ENCODE peak calls at places on chromosomes 13 and 19, in five cellular contexts. G, E, M, N and D are unnamed samples.

GRCh38 chr13:57630661-57631606 is 610 bp upstream of the PCDH17 start:
- DNase-seq in G (no peak), E (peak; percentile 50), M (peak; percentile 12), N (no peak), D (no peak)

GRCh38 chr13:113726961-113727411 is 32.0 kb upstream of the TMEM255B start:
- DNase-seq in G (no peak), E (no peak), M (peak; percentile 62), N (no peak), D (no peak)

GRCh38 chr19:23095406-23095805 is 21.4 kb upstream of the ZNF730 start:
- DNase-seq in G (no peak), E (no peak), M (no peak), N (no peak), D (no peak)

GRCh38 chr19:49436381-49437017 is 4.8 kb downstream of the SLC17A7 start:
- DNase-seq in G (no peak), E (no peak), M (no peak), N (no peak), D (peak; percentile 71)

GRCh38 chr13:49330546-49330864 is 82.8 kb downstream of the CDADC1 start:
- DNase-seq in G (no peak), E (no peak), M (no peak), N (no peak), D (no peak)

GRCh38 chr13:27088619-27089018 is 83.0 kb downstream of the USP12 start:
- DNase-seq in G (no peak), E (no peak), M (no peak), N (no peak), D (no peak)

GRCh38 chr13:84470528-84470927 is 588.3 kb upstream of the SLITRK1 start:
- DNase-seq in G (no peak), E (no peak), M (no peak), N (no peak), D (no peak)

GRCh38 chr13:75482070-75482819 is at the start of gene TBC1D4:
- DNase-seq in G (peak; percentile 22), E (peak; percentile 97), M (peak; percentile 96), N (peak; percentile 83), D (peak; percentile 89)

GRCh38 chr19:47243776-47244547 is 12.4 kb upstream of the CCDC9 start:
- DNase-seq in G (no peak), E (peak; percentile 100), M (peak; percentile 95), N (peak; percentile 91), D (peak; percentile 99)

GRCh38 chr13:89694471-89694870 is 1653.0 kb upstream of the MIR17HG start:
- DNase-seq in G (no peak), E (no peak), M (no peak), N (no peak), D (no peak)

GRCh38 chr19:1053176-1054101 is 13.5 kb upstream of the ARHGAP45 start:
- DNase-seq in G (no peak), E (no peak), M (no peak), N (no peak), D (no peak)

GRCh38 chr13:100290165-100290801 is 201.4 kb downstream of the PCCA start:
- DNase-seq in G (no peak), E (no peak), M (no peak), N (no peak), D (no peak)

GRCh38 chr13:60229708-60230272 is 66.1 kb upstream of the DIAPH3 start:
- DNase-seq in G (no peak), E (no peak), M (no peak), N (no peak), D (peak; percentile 79)

GRCh38 chr19:50835785-50836542 is 2.6 kb upstream of the KLK15 start:
- DNase-seq in G (no peak), E (peak; percentile 72), M (peak; percentile 89), N (peak; percentile 78), D (peak; percentile 73)

GRCh38 chr13:38366954-38367645 is 17.4 kb downstream of the UFM1 start:
- DNase-seq in G (no peak), E (peak; percentile 41), M (no peak), N (no peak), D (no peak)

GRCh38 chr13:87042946-87043345 is 628.2 kb upstream of the SLITRK5 start:
- DNase-seq in G (no peak), E (no peak), M (no peak), N (no peak), D (no peak)

GRCh38 chr13:107964356-107964755 is 251.0 kb downstream of the LIG4 start:
- DNase-seq in G (no peak), E (no peak), M (no peak), N (no peak), D (no peak)

GRCh38 chr19:13833330-13834265 is 38.4 kb downstream of the ZSWIM4 start:
- DNase-seq in G (peak; percentile 60), E (peak; percentile 91), M (peak; percentile 96), N (peak; percentile 95), D (peak; percentile 95)

GRCh38 chr19:46979103-46979769 is 40.4 kb upstream of the NPAS1 start:
- DNase-seq in G (no peak), E (no peak), M (no peak), N (no peak), D (no peak)

GRCh38 chr19:18377026-18377425 is 8.9 kb upstream of the GDF15 start:
- DNase-seq in G (no peak), E (no peak), M (no peak), N (peak; percentile 63), D (no peak)

GRCh38 chr13:91544723-91545122 is 146.3 kb downstream of the GPC5 start:
- DNase-seq in G (no peak), E (no peak), M (no peak), N (no peak), D (no peak)

GRCh38 chr19:20969498-20969897 is 46.4 kb downstream of the ZNF85 start:
- DNase-seq in G (no peak), E (no peak), M (no peak), N (no peak), D (no peak)

GRCh38 chr13:95707442-95708389 is 30.8 kb downstream of the DNAJC3 start:
- DNase-seq in G (no peak), E (no peak), M (no peak), N (no peak), D (no peak)

GRCh38 chr13:96091164-96091931 is 1.4 kb downstream of the HS6ST3 start:
- DNase-seq in G (no peak), E (peak; percentile 12), M (peak; percentile 40), N (peak; percentile 33), D (no peak)

GRCh38 chr19:49150106-49150943 is 4.9 kb downstream of the HRC start:
- DNase-seq in G (no peak), E (peak; percentile 83), M (peak; percentile 90), N (peak; percentile 85), D (peak; percentile 88)

GRCh38 chr19:36182612-36183454 is 30.6 kb upstream of the COX7A1 start:
- DNase-seq in G (no peak), E (no peak), M (no peak), N (no peak), D (no peak)

GRCh38 chr13:75437582-75438318 is 44.2 kb downstream of the TBC1D4 start:
- DNase-seq in G (no peak), E (no peak), M (no peak), N (no peak), D (peak; percentile 59)

GRCh38 chr13:98060282-98060681 is 82.6 kb upstream of the FARP1 start:
- DNase-seq in G (no peak), E (no peak), M (no peak), N (no peak), D (no peak)

GRCh38 chr13:105139380-105140285 is 1395.8 kb downstream of the EFNB2 start:
- DNase-seq in G (peak; percentile 4), E (peak; percentile 29), M (peak; percentile 21), N (peak; percentile 27), D (peak; percentile 86)

GRCh38 chr13:93248627-93249047 is 22.0 kb downstream of the GPC6 start:
- DNase-seq in G (no peak), E (no peak), M (no peak), N (peak; percentile 31), D (no peak)

GRCh38 chr19:6739884-6740588 is 556 bp downstream of the TRIP10 start:
- DNase-seq in G (no peak), E (peak; percentile 38), M (peak; percentile 64), N (peak; percentile 39), D (peak; percentile 59)

GRCh38 chr19:57830071-57830602 is at the start of gene ZNF587B:
- DNase-seq in G (no peak), E (peak; percentile 48), M (peak; percentile 53), N (peak; percentile 51), D (peak; percentile 67)

GRCh38 chr13:99218969-99219368 is 18.3 kb downstream of the UBAC2 start:
- DNase-seq in G (no peak), E (no peak), M (no peak), N (no peak), D (no peak)

DNA sequence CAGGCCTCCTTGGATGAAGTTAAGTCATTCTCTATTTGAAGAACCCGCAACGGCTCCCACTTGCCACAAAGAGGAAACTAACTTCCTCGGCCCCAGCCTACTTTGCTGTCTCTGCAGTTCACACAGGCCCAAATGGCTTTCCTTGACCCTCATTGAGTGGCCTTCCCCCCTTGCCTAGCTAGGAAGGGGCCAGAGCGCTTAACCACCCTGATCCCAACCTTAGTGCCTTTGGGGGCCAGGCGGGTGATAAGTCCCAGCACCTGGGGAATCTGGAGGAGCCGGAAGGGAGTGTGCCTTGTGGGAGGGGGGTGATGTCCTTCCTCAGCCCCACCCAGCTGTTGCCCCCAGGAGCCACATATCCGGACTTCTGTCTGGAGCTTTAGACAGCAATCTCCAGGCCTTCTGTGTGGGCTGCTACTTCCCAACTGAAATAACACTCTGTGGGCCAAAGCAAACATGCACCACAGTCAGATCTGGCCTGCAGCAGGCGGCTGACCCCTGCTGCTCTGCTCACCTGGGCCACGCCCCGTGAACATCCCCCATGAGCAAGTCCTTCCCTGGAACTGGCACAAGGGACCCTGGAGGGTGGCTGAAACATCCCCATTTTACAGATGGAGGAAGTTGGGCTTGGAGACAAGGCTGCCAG is 10.5 kb downstream of the NECTIN2 start:
- DNase-seq in G (no peak), E (peak; percentile 79), M (no peak), N (peak; percentile 56), D (no peak)
- TF ChIP-seq POLR2A in G (no peak), E (no peak), M (no peak), N (no peak), D (no peak)

DNA sequence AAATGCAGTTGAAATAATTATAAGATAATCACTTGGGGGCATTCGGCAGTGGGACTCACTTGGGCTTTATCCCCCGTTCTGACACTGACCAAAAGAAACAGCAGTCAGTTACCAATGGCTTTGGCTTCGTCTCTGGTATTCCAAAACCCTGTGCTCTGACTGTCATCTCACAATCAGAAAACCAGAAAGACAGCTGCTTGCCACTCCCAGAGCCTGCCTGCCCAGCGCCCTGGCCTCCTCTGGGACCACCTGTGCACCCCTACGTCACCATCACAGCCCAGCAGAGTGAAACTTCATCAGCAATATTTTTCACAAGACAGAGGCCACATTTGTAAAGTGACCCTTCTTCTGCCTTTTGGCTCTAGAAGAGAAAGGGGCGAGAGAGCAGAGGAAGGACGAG is 398.0 kb upstream of the ZNF507 start:
- DNase-seq in G (no peak), E (no peak), M (no peak), N (no peak), D (no peak)
- TF ChIP-seq POLR2A in G (no peak), E (no peak), M (no peak), N (no peak), D (no peak)

GRCh38 chr19:33403221-33403972 is 29.9 kb downstream of the CEBPG start:
- DNase-seq in G (no peak), E (no peak), M (peak; percentile 10), N (peak; percentile 59), D (no peak)
- TF ChIP-seq POLR2A in G (no peak), E (no peak), M (no peak), N (no peak), D (no peak)

GRCh38 chr19:4399871-4400768 is at the start of gene SH3GL1:
- DNase-seq in G (peak; percentile 73), E (peak; percentile 88), M (peak; percentile 97), N (peak; percentile 96), D (peak; percentile 99)
- TF ChIP-seq POLR2A in G (peak; percentile 77), E (peak; percentile 39), M (peak; percentile 88), N (no peak), D (peak; percentile 67)

GRCh38 chr19:39425744-39426143 is 10.0 kb downstream of the RPS16 start:
- DNase-seq in G (no peak), E (no peak), M (no peak), N (no peak), D (no peak)
- TF ChIP-seq POLR2A in G (no peak), E (no peak), M (no peak), N (no peak), D (no peak)